ENCODE peak calls at places on chromosomes 6 and 20, in ten cellular contexts. One of them, this sample, is unnamed.

GRCh38 chr6:7895125-7895423 is 15.5 kb downstream of the TXNDC5 start:
- DNase-seq in GOT3: no peak
- DNase-seq in hippocampal formation: no peak
- DNase-seq in CD4-positive, alpha-beta memory T cell: no peak
- DNase-seq in astrocyte of the cerebellum: no peak
- DNase-seq in progenitor cell of endocrine pancreas: no peak
- DNase-seq in stimulated activated CD8-positive, alpha-beta memory T cell treated with anti-CD3 and anti-CD28 coated beads, Interleukin-4, amount 100 ng/mL, for 48 hours: no peak
- DNase-seq in GM12865: no peak
- DNase-seq in naive thymus-derived CD8-positive, alpha-beta T cell: no peak
- DNase-seq in NCI-H748 treated with DMSO at 0.1 percent for 48 hours: no peak
- DNase-seq in this sample: no peak

GRCh38 chr6:15247750-15248450 is 2.0 kb downstream of the JARID2 start:
- DNase-seq in GOT3: no peak
- DNase-seq in hippocampal formation: no peak
- DNase-seq in CD4-positive, alpha-beta memory T cell: peak; percentile 35
- DNase-seq in astrocyte of the cerebellum: no peak
- DNase-seq in progenitor cell of endocrine pancreas: peak; percentile 48
- DNase-seq in stimulated activated CD8-positive, alpha-beta memory T cell treated with anti-CD3 and anti-CD28 coated beads, Interleukin-4, amount 100 ng/mL, for 48 hours: peak; percentile 72
- DNase-seq in GM12865: peak; percentile 53
- DNase-seq in naive thymus-derived CD8-positive, alpha-beta T cell: peak; percentile 20
- DNase-seq in NCI-H748 treated with DMSO at 0.1 percent for 48 hours: peak; percentile 29
- DNase-seq in this sample: peak; percentile 82

GRCh38 chr6:166418691-166419143 is 36.0 kb upstream of the MPC1 start:
- DNase-seq in GOT3: no peak
- DNase-seq in hippocampal formation: no peak
- DNase-seq in CD4-positive, alpha-beta memory T cell: peak; percentile 19
- DNase-seq in astrocyte of the cerebellum: no peak
- DNase-seq in progenitor cell of endocrine pancreas: no peak
- DNase-seq in stimulated activated CD8-positive, alpha-beta memory T cell treated with anti-CD3 and anti-CD28 coated beads, Interleukin-4, amount 100 ng/mL, for 48 hours: peak; percentile 47
- DNase-seq in GM12865: no peak
- DNase-seq in naive thymus-derived CD8-positive, alpha-beta T cell: no peak
- DNase-seq in NCI-H748 treated with DMSO at 0.1 percent for 48 hours: no peak
- DNase-seq in this sample: no peak

GRCh38 chr6:100470721-100471120 is 6.0 kb upstream of the SIM1 start:
- DNase-seq in GOT3: no peak
- DNase-seq in hippocampal formation: no peak
- DNase-seq in CD4-positive, alpha-beta memory T cell: no peak
- DNase-seq in astrocyte of the cerebellum: no peak
- DNase-seq in progenitor cell of endocrine pancreas: no peak
- DNase-seq in stimulated activated CD8-positive, alpha-beta memory T cell treated with anti-CD3 and anti-CD28 coated beads, Interleukin-4, amount 100 ng/mL, for 48 hours: no peak
- DNase-seq in GM12865: no peak
- DNase-seq in naive thymus-derived CD8-positive, alpha-beta T cell: no peak
- DNase-seq in NCI-H748 treated with DMSO at 0.1 percent for 48 hours: no peak
- DNase-seq in this sample: no peak

GRCh38 chr6:112235956-112236355 is 18.4 kb downstream of the LAMA4 start:
- DNase-seq in GOT3: no peak
- DNase-seq in hippocampal formation: no peak
- DNase-seq in CD4-positive, alpha-beta memory T cell: no peak
- DNase-seq in astrocyte of the cerebellum: no peak
- DNase-seq in progenitor cell of endocrine pancreas: no peak
- DNase-seq in stimulated activated CD8-positive, alpha-beta memory T cell treated with anti-CD3 and anti-CD28 coated beads, Interleukin-4, amount 100 ng/mL, for 48 hours: peak; percentile 78
- DNase-seq in GM12865: peak; percentile 5
- DNase-seq in naive thymus-derived CD8-positive, alpha-beta T cell: no peak
- DNase-seq in NCI-H748 treated with DMSO at 0.1 percent for 48 hours: no peak
- DNase-seq in this sample: no peak

GRCh38 chr20:17568972-17569471 is 853 bp upstream of the DSTN start:
- DNase-seq in GOT3: peak; percentile 87
- DNase-seq in hippocampal formation: no peak
- DNase-seq in CD4-positive, alpha-beta memory T cell: peak; percentile 5
- DNase-seq in astrocyte of the cerebellum: peak; percentile 93
- DNase-seq in progenitor cell of endocrine pancreas: peak; percentile 61
- DNase-seq in stimulated activated CD8-positive, alpha-beta memory T cell treated with anti-CD3 and anti-CD28 coated beads, Interleukin-4, amount 100 ng/mL, for 48 hours: no peak
- DNase-seq in GM12865: no peak
- DNase-seq in naive thymus-derived CD8-positive, alpha-beta T cell: peak; percentile 2
- DNase-seq in NCI-H748 treated with DMSO at 0.1 percent for 48 hours: peak; percentile 70
- DNase-seq in this sample: peak; percentile 93

GRCh38 chr20:54397292-54398155 is 77.9 kb upstream of the DOK5 start:
- DNase-seq in GOT3: no peak
- DNase-seq in hippocampal formation: peak; percentile 6
- DNase-seq in CD4-positive, alpha-beta memory T cell: no peak
- DNase-seq in astrocyte of the cerebellum: no peak
- DNase-seq in progenitor cell of endocrine pancreas: no peak
- DNase-seq in stimulated activated CD8-positive, alpha-beta memory T cell treated with anti-CD3 and anti-CD28 coated beads, Interleukin-4, amount 100 ng/mL, for 48 hours: no peak
- DNase-seq in GM12865: no peak
- DNase-seq in naive thymus-derived CD8-positive, alpha-beta T cell: no peak
- DNase-seq in NCI-H748 treated with DMSO at 0.1 percent for 48 hours: no peak
- DNase-seq in this sample: no peak

GRCh38 chr20:13900506-13900905 is 89.9 kb downstream of the SEL1L2 start:
- DNase-seq in GOT3: no peak
- DNase-seq in hippocampal formation: no peak
- DNase-seq in CD4-positive, alpha-beta memory T cell: no peak
- DNase-seq in astrocyte of the cerebellum: no peak
- DNase-seq in progenitor cell of endocrine pancreas: no peak
- DNase-seq in stimulated activated CD8-positive, alpha-beta memory T cell treated with anti-CD3 and anti-CD28 coated beads, Interleukin-4, amount 100 ng/mL, for 48 hours: no peak
- DNase-seq in GM12865: no peak
- DNase-seq in naive thymus-derived CD8-positive, alpha-beta T cell: no peak
- DNase-seq in NCI-H748 treated with DMSO at 0.1 percent for 48 hours: no peak
- DNase-seq in this sample: no peak

GRCh38 chr6:42821846-42822245 is 40.0 kb downstream of the BICRAL start:
- DNase-seq in GOT3: no peak
- DNase-seq in hippocampal formation: no peak
- DNase-seq in CD4-positive, alpha-beta memory T cell: no peak
- DNase-seq in astrocyte of the cerebellum: no peak
- DNase-seq in progenitor cell of endocrine pancreas: no peak
- DNase-seq in stimulated activated CD8-positive, alpha-beta memory T cell treated with anti-CD3 and anti-CD28 coated beads, Interleukin-4, amount 100 ng/mL, for 48 hours: no peak
- DNase-seq in GM12865: no peak
- DNase-seq in naive thymus-derived CD8-positive, alpha-beta T cell: no peak
- DNase-seq in NCI-H748 treated with DMSO at 0.1 percent for 48 hours: no peak
- DNase-seq in this sample: no peak

GRCh38 chr6:48671506-48671905 is 560.5 kb upstream of the PTCHD4 start:
- DNase-seq in GOT3: no peak
- DNase-seq in hippocampal formation: no peak
- DNase-seq in CD4-positive, alpha-beta memory T cell: no peak
- DNase-seq in astrocyte of the cerebellum: no peak
- DNase-seq in progenitor cell of endocrine pancreas: no peak
- DNase-seq in stimulated activated CD8-positive, alpha-beta memory T cell treated with anti-CD3 and anti-CD28 coated beads, Interleukin-4, amount 100 ng/mL, for 48 hours: no peak
- DNase-seq in GM12865: no peak
- DNase-seq in naive thymus-derived CD8-positive, alpha-beta T cell: no peak
- DNase-seq in NCI-H748 treated with DMSO at 0.1 percent for 48 hours: no peak
- DNase-seq in this sample: no peak

GRCh38 chr6:137148291-137149076 is 25.0 kb downstream of the IL22RA2 start:
- DNase-seq in GOT3: no peak
- DNase-seq in hippocampal formation: no peak
- DNase-seq in CD4-positive, alpha-beta memory T cell: no peak
- DNase-seq in astrocyte of the cerebellum: no peak
- DNase-seq in progenitor cell of endocrine pancreas: no peak
- DNase-seq in stimulated activated CD8-positive, alpha-beta memory T cell treated with anti-CD3 and anti-CD28 coated beads, Interleukin-4, amount 100 ng/mL, for 48 hours: no peak
- DNase-seq in GM12865: no peak
- DNase-seq in naive thymus-derived CD8-positive, alpha-beta T cell: no peak
- DNase-seq in NCI-H748 treated with DMSO at 0.1 percent for 48 hours: no peak
- DNase-seq in this sample: peak; percentile 14

GRCh38 chr6:117548797-117549301 is 53.5 kb downstream of the GOPC start:
- DNase-seq in GOT3: no peak
- DNase-seq in hippocampal formation: no peak
- DNase-seq in CD4-positive, alpha-beta memory T cell: peak; percentile 53
- DNase-seq in astrocyte of the cerebellum: peak; percentile 78
- DNase-seq in progenitor cell of endocrine pancreas: no peak
- DNase-seq in stimulated activated CD8-positive, alpha-beta memory T cell treated with anti-CD3 and anti-CD28 coated beads, Interleukin-4, amount 100 ng/mL, for 48 hours: peak; percentile 33
- DNase-seq in GM12865: peak; percentile 37
- DNase-seq in naive thymus-derived CD8-positive, alpha-beta T cell: no peak
- DNase-seq in NCI-H748 treated with DMSO at 0.1 percent for 48 hours: no peak
- DNase-seq in this sample: no peak

This sample was measured in hepatocyte.